ENCODE peak calls at places on chromosomes 5 and 9, in eight cellular contexts. U, M, H, N, R, J, P and E are unnamed samples.

GRCh38 chr9:14214065-14214684 is 99.8 kb downstream of the NFIB start:
- DNase-seq in U (no peak), M (no peak), H (no peak), N (no peak), R (no peak), J (no peak), P (no peak), E (no peak)

GRCh38 chr9:93198839-93199625 is 15.1 kb downstream of the WNK2 start:
- DNase-seq in U (no peak), M (no peak), H (no peak), N (peak; percentile 24), R (no peak), J (no peak), P (no peak), E (no peak)

GRCh38 chr9:125632321-125633115 is 74.5 kb downstream of the MAPKAP1 start:
- DNase-seq in U (no peak), M (no peak), H (no peak), N (peak; percentile 25), R (no peak), J (no peak), P (no peak), E (peak; percentile 49)

GRCh38 chr5:177310757-177311173 is 933 bp downstream of the MXD3 start:
- DNase-seq in U (no peak), M (no peak), H (peak; percentile 27), N (peak; percentile 68), R (no peak), J (no peak), P (no peak), E (peak; percentile 76)

GRCh38 chr5:38509185-38509584 is 47.3 kb downstream of the LIFR start:
- DNase-seq in U (no peak), M (no peak), H (peak; percentile 71), N (no peak), R (no peak), J (no peak), P (no peak), E (no peak)

GRCh38 chr5:150571836-150572235 is 63.9 kb downstream of the NDST1 start:
- DNase-seq in U (no peak), M (no peak), H (no peak), N (no peak), R (no peak), J (no peak), P (no peak), E (no peak)

GRCh38 chr9:16133556-16134227 is 580.8 kb downstream of the CCDC171 start:
- DNase-seq in U (peak; percentile 30), M (peak; percentile 57), H (peak; percentile 73), N (peak; percentile 40), R (peak; percentile 70), J (no peak), P (no peak), E (peak; percentile 72)

GRCh38 chr9:477146-477545 is 262.5 kb downstream of the DOCK8 start:
- DNase-seq in U (no peak), M (no peak), H (no peak), N (no peak), R (no peak), J (no peak), P (no peak), E (no peak)

GRCh38 chr5:33105521-33105941 is 335.2 kb upstream of the TARS1 start:
- DNase-seq in U (no peak), M (no peak), H (peak; percentile 74), N (no peak), R (no peak), J (no peak), P (no peak), E (no peak)

GRCh38 chr9:131272212-131272611 is 4.1 kb downstream of the FAM78A start:
- DNase-seq in U (no peak), M (no peak), H (no peak), N (no peak), R (no peak), J (no peak), P (no peak), E (no peak)

GRCh38 chr5:66909364-66909763 is 287.2 kb downstream of the CD180 start:
- DNase-seq in U (no peak), M (no peak), H (peak; percentile 28), N (no peak), R (no peak), J (no peak), P (no peak), E (no peak)

GRCh38 chr5:137501846-137502406 is 2.8 kb upstream of the SPOCK1 start:
- DNase-seq in U (no peak), M (no peak), H (no peak), N (no peak), R (no peak), J (no peak), P (no peak), E (no peak)

GRCh38 chr5:11268894-11269293 is 507.9 kb upstream of the DAP start:
- DNase-seq in U (no peak), M (no peak), H (no peak), N (no peak), R (no peak), J (no peak), P (no peak), E (no peak)

GRCh38 chr9:91408475-91408874 is 15.2 kb downstream of the NFIL3 start:
- DNase-seq in U (no peak), M (no peak), H (peak; percentile 38), N (no peak), R (no peak), J (no peak), P (no peak), E (no peak)

GRCh38 chr9:91405343-91406077 is 18.1 kb downstream of the NFIL3 start:
- DNase-seq in U (no peak), M (no peak), H (no peak), N (no peak), R (no peak), J (no peak), P (no peak), E (no peak)

GRCh38 chr9:91407580-91408275 is 15.9 kb downstream of the NFIL3 start:
- DNase-seq in U (no peak), M (no peak), H (no peak), N (no peak), R (no peak), J (no peak), P (no peak), E (no peak)

DNA sequence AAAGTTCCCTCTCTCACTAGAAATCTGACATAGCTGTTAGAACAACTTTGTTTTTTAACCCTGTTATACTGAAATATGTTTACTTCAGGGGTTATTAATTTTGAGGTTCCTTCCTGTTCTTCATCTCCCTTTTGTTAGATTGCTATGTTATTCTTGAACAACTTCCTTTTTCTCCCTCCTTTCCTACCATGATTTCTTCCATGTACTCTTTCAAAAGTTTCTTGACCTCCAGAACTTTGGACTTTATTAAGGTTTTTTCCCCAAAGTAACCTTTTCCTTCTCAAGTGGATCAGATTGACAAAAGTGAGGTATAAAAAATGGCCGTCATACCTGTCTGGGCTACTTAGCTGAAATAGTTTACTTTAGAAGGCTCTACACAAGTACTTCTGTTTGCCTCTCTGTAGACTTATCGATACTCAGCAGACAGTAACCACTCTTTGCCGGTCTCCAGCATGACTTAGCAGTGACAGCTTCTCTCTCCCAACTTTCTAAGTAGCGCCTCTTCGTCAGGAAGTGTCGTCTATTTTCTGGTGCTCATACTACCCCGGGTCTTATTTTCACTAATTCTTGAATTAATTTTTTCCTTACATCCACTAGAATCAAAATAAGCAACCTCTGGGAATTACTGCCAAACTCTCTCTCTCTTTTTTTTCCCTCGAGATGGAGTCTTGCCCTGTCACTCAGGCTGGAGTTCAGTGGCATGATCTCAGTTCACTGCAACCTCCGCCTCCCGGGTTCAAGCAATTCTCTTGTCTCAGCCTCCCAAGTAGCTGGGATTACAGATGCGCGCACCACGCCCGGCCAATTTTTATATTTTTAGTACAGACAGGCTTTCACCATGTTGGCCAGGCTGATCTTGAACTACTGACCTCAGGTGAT is 19.7 kb downstream of the NFIL3 start:
- DNase-seq in U (no peak), M (no peak), H (no peak), N (no peak), R (no peak), J (no peak), P (no peak), E (no peak)
- H3K4me3 ChIP-seq in U (no peak overlapping the region), M (no peak overlapping the region), H (no peak overlapping the region), N (no peak overlapping the region), R (no peak overlapping the region), J (no peak overlapping the region), P (no peak overlapping the region), E (no peak overlapping the region)

GRCh38 chr5:129460951-129461815 is 1.1 kb downstream of the ADAMTS19 start:
- DNase-seq in U (no peak), M (peak; percentile 25), H (peak; percentile 38), N (peak; percentile 52), R (no peak), J (no peak), P (no peak), E (peak; percentile 70)
- H3K4me3 ChIP-seq in U (peak overlapping the region; percentile 30), M (peak overlapping the region; percentile 57), H (peak overlapping the region; percentile 58), N (peak overlapping the region; percentile 57), R (no peak overlapping the region), J (peak overlapping the region; percentile 50), P (no peak overlapping the region), E (peak overlapping the region; percentile 79)

GRCh38 chr9:91207889-91208651 is 153.6 kb downstream of the AUH start:
- DNase-seq in U (no peak), M (no peak), H (peak; percentile 63), N (no peak), R (no peak), J (no peak), P (no peak), E (peak; percentile 49)
- H3K4me3 ChIP-seq in U (no peak overlapping the region), M (no peak overlapping the region), H (no peak overlapping the region), N (no peak overlapping the region), R (no peak overlapping the region), J (no peak overlapping the region), P (peak overlapping the region; percentile 3), E (peak overlapping the region; percentile 11)

GRCh38 chr9:37033753-37034319 is at the start of gene PAX5:
- DNase-seq in U (no peak), M (no peak), H (no peak), N (no peak), R (no peak), J (no peak), P (no peak), E (no peak)

GRCh38 chr9:37035472-37036236 is 1.6 kb upstream of the PAX5 start:
- DNase-seq in U (no peak), M (no peak), H (peak; percentile 26), N (no peak), R (no peak), J (no peak), P (peak; percentile 9), E (no peak)

GRCh38 chr9:37033141-37033540 is 927 bp downstream of the PAX5 start:
- DNase-seq in U (no peak), M (no peak), H (no peak), N (no peak), R (no peak), J (no peak), P (no peak), E (no peak)

GRCh38 chr9:37034938-37035471 is 937 bp upstream of the PAX5 start:
- DNase-seq in U (no peak), M (no peak), H (no peak), N (no peak), R (no peak), J (no peak), P (peak; percentile 16), E (no peak)

DNA sequence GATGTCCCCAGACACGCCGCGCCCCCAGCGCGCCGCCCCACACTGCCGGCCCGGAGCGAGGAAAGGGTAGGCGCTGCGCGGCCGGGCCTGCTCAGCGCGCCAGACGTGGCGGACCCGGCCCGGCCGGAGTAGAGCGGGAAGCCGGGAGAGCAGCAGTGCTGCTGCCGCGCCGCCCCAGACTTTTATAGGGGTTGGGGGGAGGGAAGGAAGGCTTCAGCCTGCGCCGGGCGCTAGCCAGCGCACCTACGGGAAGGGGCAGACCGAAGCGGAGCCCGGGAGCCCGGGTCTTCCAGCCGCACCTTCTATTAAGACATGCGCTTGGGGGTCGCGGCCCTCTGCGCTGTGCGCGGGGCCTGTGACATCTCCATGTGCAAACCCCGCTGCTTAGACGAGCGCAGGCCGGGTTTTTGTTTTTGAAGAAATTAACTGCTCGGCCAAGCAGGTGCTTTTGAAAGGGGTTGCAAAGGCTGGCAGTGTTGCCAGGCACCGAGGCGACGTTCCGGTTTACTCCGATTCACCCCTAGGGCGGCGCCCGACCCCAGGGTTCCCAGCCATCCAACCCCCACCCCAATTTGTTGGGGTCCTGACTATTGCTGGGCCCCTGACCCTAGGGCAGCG is 361 bp upstream of the PAX5 start:
- DNase-seq in U (no peak), M (no peak), H (no peak), N (peak; percentile 32), R (no peak), J (no peak), P (peak; percentile 31), E (no peak)
- H3K4me3 ChIP-seq in U (no peak overlapping the region), M (no peak overlapping the region), H (no peak overlapping the region), N (peak overlapping the region; percentile 4), R (no peak overlapping the region), J (peak overlapping the region; percentile 45), P (peak overlapping the region; percentile 32), E (no peak overlapping the region)